ENCODE peak calls at places on chromosomes 16 and 17, in ten cellular contexts. O, I, C, F, X, K, R, B, N and Q are unnamed samples.

GRCh38 chr16:86252596-86252995 is 257.7 kb upstream of the FOXF1 start:
- DNase-seq in O (peak), I (no peak), C (no peak), F (peak), X (peak), K (no peak), R (peak), B (peak), N (no peak), Q (no peak)

GRCh38 chr17:21280081-21280518 is 4.4 kb upstream of the MAP2K3 start:
- DNase-seq in O (peak), I (peak), C (peak), F (peak), X (peak), K (no peak), R (peak), B (peak), N (peak), Q (no peak)

GRCh38 chr17:29597361-29598172 is 4.6 kb downstream of the ANKRD13B start:
- DNase-seq in O (peak), I (peak), C (no peak), F (peak), X (no peak), K (no peak), R (no peak), B (no peak), N (no peak), Q (no peak)

GRCh38 chr16:79008036-79008868 is 592.3 kb downstream of the MAF start:
- DNase-seq in O (no peak), I (no peak), C (no peak), F (no peak), X (no peak), K (no peak), R (no peak), B (no peak), N (no peak), Q (no peak)

GRCh38 chr17:64097196-64097936 is 32.6 kb downstream of the ERN1 start:
- DNase-seq in O (no peak), I (no peak), C (no peak), F (no peak), X (peak), K (no peak), R (peak), B (no peak), N (no peak), Q (no peak)

GRCh38 chr17:62998665-62999393 is 32.8 kb downstream of the TANC2 start:
- DNase-seq in O (no peak), I (no peak), C (no peak), F (no peak), X (peak), K (no peak), R (no peak), B (no peak), N (no peak), Q (no peak)

GRCh38 chr16:47142469-47143328 is 1.0 kb downstream of the NETO2 start:
- DNase-seq in O (peak), I (peak), C (peak), F (peak), X (peak), K (no peak), R (peak), B (peak), N (peak), Q (no peak)

GRCh38 chr16:29926675-29927522 is 873 bp upstream of the KCTD13 start:
- DNase-seq in O (no peak), I (no peak), C (no peak), F (peak), X (peak), K (no peak), R (no peak), B (peak), N (no peak), Q (no peak)

GRCh38 chr17:39462644-39463375 is 1.5 kb downstream of the CDK12 start:
- DNase-seq in O (peak), I (no peak), C (no peak), F (peak), X (peak), K (no peak), R (peak), B (peak), N (no peak), Q (no peak)

GRCh38 chr16:24117680-24118079 is 138.5 kb upstream of the CACNG3 start:
- DNase-seq in O (no peak), I (no peak), C (no peak), F (peak), X (no peak), K (no peak), R (no peak), B (no peak), N (no peak), Q (no peak)

GRCh38 chr17:22138861-22139469 is 446.6 kb downstream of the KCNJ18 start:
- DNase-seq in O (no peak), I (no peak), C (no peak), F (peak), X (no peak), K (no peak), R (no peak), B (no peak), N (no peak), Q (no peak)

GRCh38 chr17:78962345-78962983 is 17.3 kb downstream of the LGALS3BP start:
- DNase-seq in O (no peak), I (peak), C (no peak), F (no peak), X (no peak), K (no peak), R (no peak), B (peak), N (no peak), Q (no peak)

GRCh38 chr16:17470002-17470870 is 524 bp downstream of the XYLT1 start:
- DNase-seq in O (no peak), I (peak), C (peak), F (no peak), X (no peak), K (no peak), R (no peak), B (no peak), N (peak), Q (no peak)

GRCh38 chr16:25097304-25097988 is 14.1 kb upstream of the LCMT1 start:
- DNase-seq in O (no peak), I (no peak), C (no peak), F (no peak), X (peak), K (no peak), R (peak), B (no peak), N (no peak), Q (peak)

GRCh38 chr17:54814371-54814770 is 86.3 kb upstream of the TOM1L1 start:
- DNase-seq in O (no peak), I (no peak), C (no peak), F (no peak), X (no peak), K (no peak), R (no peak), B (no peak), N (no peak), Q (no peak)

GRCh38 chr17:14044702-14045101 is 24.6 kb upstream of the COX10 start:
- DNase-seq in O (no peak), I (no peak), C (no peak), F (no peak), X (no peak), K (no peak), R (no peak), B (no peak), N (no peak), Q (no peak)

GRCh38 chr16:46929378-46930332 is 43.8 kb downstream of the DNAJA2 start:
- DNase-seq in O (peak), I (peak), C (peak), F (peak), X (peak), K (peak), R (peak), B (peak), N (peak), Q (no peak)

GRCh38 chr17:41029633-41030245 is at the start of gene KRTAP1-4:
- DNase-seq in O (no peak), I (no peak), C (no peak), F (no peak), X (no peak), K (no peak), R (no peak), B (no peak), N (no peak), Q (no peak)

GRCh38 chr16:49415083-49415482 is 41.5 kb downstream of the C16orf78 start:
- DNase-seq in O (no peak), I (no peak), C (no peak), F (no peak), X (no peak), K (no peak), R (no peak), B (no peak), N (no peak), Q (no peak)

GRCh38 chr17:70654706-70655105 is 485.4 kb downstream of the KCNJ2 start:
- DNase-seq in O (no peak), I (no peak), C (no peak), F (no peak), X (no peak), K (no peak), R (no peak), B (no peak), N (no peak), Q (no peak)

GRCh38 chr16:73433493-73434307 is 385.8 kb upstream of the ZFHX3 start:
- DNase-seq in O (no peak), I (no peak), C (no peak), F (peak), X (no peak), K (no peak), R (no peak), B (no peak), N (no peak), Q (no peak)

GRCh38 chr17:76233588-76234353 is 6.5 kb downstream of the RNF157 start:
- DNase-seq in O (no peak), I (no peak), C (no peak), F (no peak), X (no peak), K (no peak), R (no peak), B (no peak), N (no peak), Q (no peak)

GRCh38 chr17:1577186-1577585 is 14.6 kb upstream of the PITPNA start:
- DNase-seq in O (no peak), I (peak), C (peak), F (peak), X (peak), K (peak), R (peak), B (peak), N (peak), Q (peak)

GRCh38 chr16:25707982-25708583 is 16.3 kb downstream of the HS3ST4 start:
- DNase-seq in O (peak), I (no peak), C (no peak), F (peak), X (no peak), K (no peak), R (peak), B (peak), N (no peak), Q (no peak)

GRCh38 chr16:667780-668518 is at the start of gene RHOT2:
- DNase-seq in O (peak), I (peak), C (peak), F (peak), X (peak), K (peak), R (peak), B (peak), N (peak), Q (peak)

GRCh38 chr16:81641403-81642106 is 137.5 kb upstream of the PLCG2 start:
- DNase-seq in O (no peak), I (no peak), C (no peak), F (peak), X (no peak), K (no peak), R (no peak), B (no peak), N (no peak), Q (no peak)

GRCh38 chr16:11576427-11577289 is 10.1 kb downstream of the LITAF start:
- DNase-seq in O (no peak), I (peak), C (peak), F (no peak), X (no peak), K (no peak), R (no peak), B (no peak), N (peak), Q (no peak)

GRCh38 chr17:74805543-74805991 is 29.4 kb upstream of the NAT9 start:
- DNase-seq in O (no peak), I (no peak), C (no peak), F (no peak), X (no peak), K (no peak), R (no peak), B (no peak), N (no peak), Q (no peak)

GRCh38 chr17:50779747-50780363 is 12.5 kb upstream of the ANKRD40CL start:
- DNase-seq in O (no peak), I (no peak), C (no peak), F (no peak), X (no peak), K (no peak), R (no peak), B (no peak), N (no peak), Q (no peak)

GRCh38 chr17:5424909-5425308 is 4.9 kb downstream of the RPAIN start:
- DNase-seq in O (no peak), I (no peak), C (no peak), F (no peak), X (peak), K (no peak), R (no peak), B (no peak), N (no peak), Q (no peak)

GRCh38 chr16:69311533-69312388 is 611 bp downstream of the VPS4A start:
- DNase-seq in O (peak), I (no peak), C (peak), F (peak), X (peak), K (no peak), R (peak), B (peak), N (peak), Q (no peak)

GRCh38 chr16:1283296-1283695 is 26.1 kb upstream of the UBE2I start:
- DNase-seq in O (no peak), I (peak), C (no peak), F (no peak), X (no peak), K (no peak), R (no peak), B (no peak), N (no peak), Q (no peak)

GRCh38 chr16:66430214-66430613 is 3.1 kb downstream of the BEAN1 start:
- DNase-seq in O (no peak), I (no peak), C (no peak), F (no peak), X (no peak), K (no peak), R (no peak), B (no peak), N (no peak), Q (no peak)

GRCh38 chr17:32445075-32445427 is 741 bp downstream of the PSMD11 start:
- DNase-seq in O (peak), I (no peak), C (peak), F (peak), X (peak), K (no peak), R (peak), B (peak), N (no peak), Q (no peak)

GRCh38 chr16:84024854-84025253 is 17.7 kb downstream of the SLC38A8 start:
- DNase-seq in O (no peak), I (no peak), C (no peak), F (no peak), X (peak), K (peak), R (peak), B (no peak), N (no peak), Q (no peak)

GRCh38 chr16:87541004-87541881 is 48.4 kb upstream of the ZCCHC14 start:
- DNase-seq in O (peak), I (no peak), C (no peak), F (no peak), X (peak), K (no peak), R (peak), B (peak), N (peak), Q (peak)

GRCh38 chr17:35373984-35374765 is 754 bp upstream of the SLFN11 start:
- DNase-seq in O (peak), I (peak), C (peak), F (peak), X (peak), K (peak), R (peak), B (peak), N (peak), Q (no peak)

GRCh38 chr16:75311383-75311938 is 60.0 kb upstream of the BCAR1 start:
- DNase-seq in O (no peak), I (no peak), C (no peak), F (no peak), X (peak), K (no peak), R (peak), B (no peak), N (no peak), Q (no peak)

GRCh38 chr16:46884513-46885293 is 541 bp downstream of the GPT2 start:
- DNase-seq in O (peak), I (no peak), C (no peak), F (no peak), X (peak), K (no peak), R (peak), B (no peak), N (no peak), Q (no peak)

DNA sequence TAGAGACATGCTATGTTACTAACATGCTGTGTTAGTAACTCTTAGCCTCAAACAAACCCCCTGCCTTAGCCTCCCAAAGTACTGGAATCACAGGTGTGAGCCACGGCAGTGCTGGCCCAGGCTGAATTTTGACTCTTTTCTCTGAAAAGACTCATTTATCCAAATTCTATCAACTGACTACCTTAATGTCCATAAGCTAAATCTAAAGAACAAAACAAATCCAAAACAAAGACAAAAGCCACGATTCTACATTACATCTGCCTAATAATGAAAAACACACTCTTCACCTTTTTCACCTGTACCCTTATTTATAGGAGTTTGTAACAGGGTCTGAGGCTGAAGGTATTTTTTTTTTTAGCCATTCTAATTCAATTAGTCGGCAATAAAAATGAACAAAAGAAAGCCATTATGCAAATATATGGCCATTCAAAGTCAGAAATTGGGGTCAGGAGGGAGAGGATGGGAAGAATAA is 432.5 kb downstream of the RBFOX1 start:
- DNase-seq in O (no peak), I (no peak), C (no peak), F (peak), X (no peak), K (no peak), R (no peak), B (no peak), N (no peak), Q (no peak)
- H3K4me3 ChIP-seq in O (no peak), I (no peak), C (no peak), F (peak), X (no peak), K (no peak), R (no peak), B (no peak), N (no peak), Q (no peak)

DNA sequence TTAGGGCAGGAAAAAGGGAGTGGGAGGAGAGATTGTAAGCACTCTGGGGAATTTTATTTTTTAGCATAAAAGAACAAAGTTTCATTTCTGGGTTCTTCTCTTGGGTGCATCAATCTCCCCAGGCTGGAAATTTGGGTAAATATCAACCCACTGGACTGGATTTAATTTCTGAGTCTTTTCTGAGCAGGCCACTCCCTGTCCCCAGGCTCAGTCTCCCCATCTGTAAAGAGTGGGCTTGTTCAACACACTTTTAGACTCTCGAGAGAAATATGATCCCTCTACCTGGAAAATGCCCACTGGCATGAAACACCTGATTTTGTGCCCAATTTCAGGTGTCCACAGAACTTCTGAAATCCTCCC is 617 bp upstream of the VTN start:
- DNase-seq in O (no peak), I (no peak), C (no peak), F (no peak), X (no peak), K (no peak), R (no peak), B (no peak), N (no peak), Q (no peak)
- H3K4me3 ChIP-seq in O (peak), I (no peak), C (peak), F (peak), X (peak), K (no peak), R (no peak), B (no peak), N (no peak), Q (peak)

DNA sequence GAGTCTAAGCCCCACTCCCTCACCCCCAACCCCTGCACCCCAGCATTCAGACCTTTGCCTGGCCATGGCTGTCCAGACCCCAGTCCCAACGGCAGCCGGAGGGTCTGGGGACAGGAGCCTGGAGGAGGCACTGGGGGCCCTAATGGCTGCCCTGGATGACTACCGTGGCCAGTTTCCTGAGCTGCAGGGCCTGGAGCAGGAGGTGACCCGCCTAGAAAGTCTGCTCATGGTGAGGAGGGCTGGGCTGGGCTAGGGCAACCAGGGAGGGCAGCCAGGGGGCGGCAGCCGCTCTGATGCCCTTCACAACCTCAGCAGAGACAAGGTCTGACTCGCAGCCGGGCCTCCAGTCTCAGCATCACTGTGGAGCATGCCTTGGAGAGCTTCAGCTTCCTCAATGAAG is 14.4 kb downstream of the RIPOR1 start:
- DNase-seq in O (no peak), I (no peak), C (peak), F (no peak), X (no peak), K (no peak), R (no peak), B (no peak), N (no peak), Q (no peak)
- H3K4me3 ChIP-seq in O (no peak), I (no peak), C (no peak), F (no peak), X (no peak), K (no peak), R (no peak), B (no peak), N (no peak), Q (no peak)

DNA sequence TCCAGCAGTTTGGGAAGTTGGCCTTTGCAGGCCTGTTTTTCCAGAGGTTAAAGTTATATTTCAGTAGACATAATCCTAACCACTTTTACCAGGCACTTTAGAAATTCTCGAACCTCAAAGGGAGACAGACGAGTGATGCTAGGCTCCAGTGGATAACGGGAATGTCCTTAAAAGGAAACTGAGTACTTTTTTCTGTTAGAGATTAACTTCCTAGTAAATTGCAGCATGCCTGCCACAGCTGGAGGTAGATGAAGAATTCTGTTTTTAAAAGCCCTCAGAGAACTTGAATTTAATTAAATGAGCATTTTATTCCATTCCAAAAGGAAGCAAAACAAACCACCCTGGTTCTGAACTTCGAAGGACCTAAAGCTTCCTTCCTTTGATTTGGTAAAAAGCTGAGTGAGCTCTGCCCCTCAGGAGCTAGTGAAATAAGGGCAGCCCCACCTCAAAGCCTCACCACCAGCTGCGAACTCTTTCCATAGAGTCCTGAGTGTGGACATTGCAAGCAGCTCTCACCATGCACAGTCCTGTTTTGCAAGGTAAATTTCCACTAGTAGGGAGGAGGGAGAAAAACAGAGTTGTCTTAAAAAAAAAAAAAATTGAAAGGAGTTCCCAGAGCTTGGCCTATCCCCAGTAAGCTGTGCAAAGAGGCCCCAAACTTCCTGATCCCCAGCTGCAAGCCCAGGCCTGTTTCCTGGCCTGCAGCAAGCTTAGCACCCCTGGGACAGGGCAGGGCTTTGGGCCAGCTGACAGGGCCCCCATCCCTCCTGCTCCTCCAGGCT is 11.3 kb downstream of the CHD9NB start:
- DNase-seq in O (no peak), I (peak), C (peak), F (peak), X (no peak), K (no peak), R (peak), B (no peak), N (peak), Q (peak)
- H3K4me3 ChIP-seq in O (no peak), I (peak), C (peak), F (peak), X (no peak), K (no peak), R (no peak), B (no peak), N (no peak), Q (no peak)